ENCODE peak calls at places on chromosome 11, in four cellular contexts. One of them, this sample, is unnamed. For H3K9me3, the result is how much of the 10 kb centered on the place peaks cover.

GRCh38 chr11:11845066-11845465 is 3.3 kb downstream of the USP47 start:
- DNase-seq in mucosa of descending colon: no peak
- DNase-seq in effector memory CD4-positive, alpha-beta T cell: no peak
- DNase-seq in A549: no peak
- DNase-seq in this sample: no peak

GRCh38 chr11:130420478-130421198 is 7.8 kb downstream of the ADAMTS8 start:
- DNase-seq in mucosa of descending colon: no peak
- DNase-seq in effector memory CD4-positive, alpha-beta T cell: no peak
- DNase-seq in A549: no peak
- DNase-seq in this sample: no peak

GRCh38 chr11:59859695-59860094 is 6.6 kb downstream of the TCN1 start:
- DNase-seq in A549: no peak
- DNase-seq in mucosa of descending colon: no peak
- DNase-seq in effector memory CD4-positive, alpha-beta T cell: no peak
- DNase-seq in this sample: no peak

GRCh38 chr11:14500181-14500651 is 605 bp upstream of the COPB1 start:
- DNase-seq in effector memory CD4-positive, alpha-beta T cell: peak
- DNase-seq in A549: peak
- DNase-seq in mucosa of descending colon: peak
- DNase-seq in this sample: peak

GRCh38 chr11:113647856-113648255 is 58.3 kb downstream of the TMPRSS5 start:
- DNase-seq in A549: no peak
- DNase-seq in mucosa of descending colon: no peak
- DNase-seq in effector memory CD4-positive, alpha-beta T cell: no peak
- DNase-seq in this sample: no peak

GRCh38 chr11:120334894-120335462 is 1.2 kb upstream of the ARHGEF12 start:
- DNase-seq in effector memory CD4-positive, alpha-beta T cell: no peak
- DNase-seq in A549: peak
- DNase-seq in mucosa of descending colon: no peak
- DNase-seq in this sample: peak

GRCh38 chr11:3808846-3809623 is 675 bp downstream of the PGAP2 start:
- DNase-seq in effector memory CD4-positive, alpha-beta T cell: peak
- DNase-seq in mucosa of descending colon: no peak
- DNase-seq in A549: peak
- DNase-seq in this sample: no peak

GRCh38 chr11:123580557-123581275 is 73.7 kb downstream of the SCN3B start:
- DNase-seq in mucosa of descending colon: peak
- DNase-seq in A549: peak
- DNase-seq in effector memory CD4-positive, alpha-beta T cell: peak
- DNase-seq in this sample: peak

GRCh38 chr11:9179141-9179540 is 86.0 kb downstream of the DENND5A start:
- DNase-seq in mucosa of descending colon: no peak
- DNase-seq in A549: no peak
- DNase-seq in effector memory CD4-positive, alpha-beta T cell: no peak
- DNase-seq in this sample: no peak

GRCh38 chr11:34065505-34066203 is 14.1 kb downstream of the CAPRIN1 start:
- DNase-seq in effector memory CD4-positive, alpha-beta T cell: no peak
- DNase-seq in mucosa of descending colon: no peak
- DNase-seq in A549: no peak
- DNase-seq in this sample: no peak

GRCh38 chr11:64437426-64437825 is 78.5 kb downstream of the RPS6KA4 start:
- DNase-seq in mucosa of descending colon: no peak
- DNase-seq in A549: no peak
- DNase-seq in effector memory CD4-positive, alpha-beta T cell: no peak
- DNase-seq in this sample: no peak

GRCh38 chr11:116221351-116221750 is 551.4 kb downstream of the BUD13 start:
- DNase-seq in mucosa of descending colon: no peak
- DNase-seq in A549: no peak
- DNase-seq in effector memory CD4-positive, alpha-beta T cell: no peak
- DNase-seq in this sample: no peak

GRCh38 chr11:30422828-30423648 is 100.1 kb downstream of the ARL14EP start:
- DNase-seq in A549: no peak
- DNase-seq in effector memory CD4-positive, alpha-beta T cell: no peak
- DNase-seq in mucosa of descending colon: peak
- DNase-seq in this sample: no peak

GRCh38 chr11:44065851-44066731 is at the start of gene ACCS:
- DNase-seq in mucosa of descending colon: peak
- DNase-seq in A549: peak
- DNase-seq in effector memory CD4-positive, alpha-beta T cell: peak
- DNase-seq in this sample: no peak

GRCh38 chr11:13868710-13869403 is 93.7 kb upstream of the SPON1 start:
- DNase-seq in A549: no peak
- DNase-seq in effector memory CD4-positive, alpha-beta T cell: no peak
- DNase-seq in mucosa of descending colon: no peak
- DNase-seq in this sample: no peak

GRCh38 chr11:81673001-81673400 is 1060.7 kb downstream of the FAM181B start:
- DNase-seq in effector memory CD4-positive, alpha-beta T cell: no peak
- DNase-seq in mucosa of descending colon: no peak
- DNase-seq in A549: no peak
- DNase-seq in this sample: no peak

DNA sequence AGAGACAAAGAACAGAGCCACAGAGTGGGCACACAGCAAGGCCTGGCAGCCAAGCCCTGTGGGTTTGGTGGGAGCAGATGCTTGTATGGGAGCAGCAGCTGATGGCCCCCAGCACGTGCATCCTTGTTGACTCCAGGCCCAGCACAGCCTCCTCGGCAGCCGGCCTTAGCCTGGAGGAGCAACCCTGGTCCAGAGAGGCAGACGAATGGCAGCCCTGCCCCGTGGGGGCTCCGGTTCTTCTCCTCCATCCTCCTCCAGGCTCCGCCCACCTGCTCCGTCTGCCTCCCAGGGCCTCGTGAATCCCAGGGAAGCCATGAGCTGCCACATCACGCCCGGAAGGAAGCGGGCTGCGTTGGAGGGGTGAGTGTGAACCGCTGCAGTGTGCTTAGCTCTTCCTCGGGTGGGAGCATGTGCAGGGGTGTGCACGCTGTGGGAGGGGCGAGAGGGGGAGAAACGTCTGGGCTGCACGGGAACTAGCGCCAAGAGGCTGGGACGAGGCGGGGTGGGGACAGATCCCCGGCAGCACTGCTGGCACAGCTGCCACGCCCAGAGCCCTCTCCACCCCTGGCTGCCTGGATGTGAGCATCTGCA is 36.3 kb upstream of the JAM3 start:
- DNase-seq in mucosa of descending colon: peak
- DNase-seq in A549: no peak
- DNase-seq in effector memory CD4-positive, alpha-beta T cell: no peak
- DNase-seq in this sample: peak
- H3K9me3 ChIP-seq in mucosa of descending colon: under half
- H3K9me3 ChIP-seq in A549: under half
- H3K9me3 ChIP-seq in effector memory CD4-positive, alpha-beta T cell: under half
- H3K9me3 ChIP-seq in this sample: under half

GRCh38 chr11:19087658-19088057 is 27.1 kb upstream of the MRGPRX2 start:
- DNase-seq in A549: no peak
- DNase-seq in effector memory CD4-positive, alpha-beta T cell: no peak
- DNase-seq in mucosa of descending colon: no peak
- DNase-seq in this sample: no peak
- H3K4me3 ChIP-seq in A549: no peak
- H3K4me3 ChIP-seq in effector memory CD4-positive, alpha-beta T cell: no peak
- H3K4me3 ChIP-seq in mucosa of descending colon: no peak
- H3K4me3 ChIP-seq in this sample: no peak

GRCh38 chr11:70771099-70771885 is 373.0 kb downstream of the CTTN start:
- DNase-seq in mucosa of descending colon: no peak
- DNase-seq in A549: no peak
- DNase-seq in effector memory CD4-positive, alpha-beta T cell: no peak
- DNase-seq in this sample: no peak
- H3K9me3 ChIP-seq in mucosa of descending colon: under half
- H3K9me3 ChIP-seq in A549: under half
- H3K9me3 ChIP-seq in effector memory CD4-positive, alpha-beta T cell: under half
- H3K9me3 ChIP-seq in this sample: under half

GRCh38 chr11:86301742-86302091 is 323 bp upstream of the HIKESHI start:
- DNase-seq in mucosa of descending colon: no peak
- DNase-seq in A549: no peak
- DNase-seq in effector memory CD4-positive, alpha-beta T cell: no peak
- DNase-seq in this sample: no peak
- H3K4me3 ChIP-seq in mucosa of descending colon: peak
- H3K4me3 ChIP-seq in A549: peak
- H3K4me3 ChIP-seq in effector memory CD4-positive, alpha-beta T cell: peak
- H3K4me3 ChIP-seq in this sample: peak

GRCh38 chr11:60930394-60930793 is 6.1 kb downstream of the TMEM132A start:
- DNase-seq in effector memory CD4-positive, alpha-beta T cell: no peak
- DNase-seq in mucosa of descending colon: no peak
- DNase-seq in A549: no peak
- DNase-seq in this sample: no peak
- H3K9me3 ChIP-seq in effector memory CD4-positive, alpha-beta T cell: under half
- H3K9me3 ChIP-seq in mucosa of descending colon: under half
- H3K9me3 ChIP-seq in A549: under half
- H3K9me3 ChIP-seq in this sample: under half

DNA sequence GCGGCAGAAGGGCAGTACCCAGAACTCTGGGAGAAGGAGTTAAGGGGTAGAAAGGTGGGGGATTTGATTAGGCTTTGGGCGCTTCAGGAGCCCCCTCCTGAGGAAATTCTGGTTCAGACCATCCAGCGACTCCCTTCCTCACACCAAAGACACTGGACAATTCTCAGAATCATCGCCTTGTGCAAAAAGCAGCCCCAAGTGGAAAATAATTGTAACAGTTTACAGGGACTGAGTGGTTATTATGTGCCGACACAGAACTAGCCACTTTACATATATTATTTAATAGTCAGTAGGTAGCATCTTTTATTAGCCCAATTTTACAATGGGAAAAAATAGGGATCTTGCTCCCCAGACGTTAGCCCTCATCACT is 667 bp upstream of the TRIM3 start:
- DNase-seq in effector memory CD4-positive, alpha-beta T cell: no peak
- DNase-seq in mucosa of descending colon: no peak
- DNase-seq in A549: no peak
- DNase-seq in this sample: no peak
- H3K4me3 ChIP-seq in effector memory CD4-positive, alpha-beta T cell: peak
- H3K4me3 ChIP-seq in mucosa of descending colon: no peak
- H3K4me3 ChIP-seq in A549: peak
- H3K4me3 ChIP-seq in this sample: peak

DNA sequence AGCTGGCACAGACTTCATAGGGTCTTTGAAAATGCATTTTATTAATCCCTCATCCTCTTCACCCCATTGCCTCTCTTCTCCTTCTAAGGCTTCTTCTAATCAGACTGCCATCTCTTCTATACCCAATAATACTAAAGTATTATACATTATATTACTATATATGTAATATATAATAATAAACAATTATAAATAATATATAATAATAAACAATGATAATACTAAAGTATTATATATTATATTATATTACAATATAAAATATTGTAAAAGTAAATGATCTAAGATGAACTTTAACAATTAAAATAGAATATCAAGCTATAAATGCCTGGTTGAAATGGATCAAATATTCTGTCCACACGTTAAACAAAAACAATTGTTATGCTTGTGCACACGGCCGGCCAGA is 13.0 kb downstream of the SCGB2A1 start:
- DNase-seq in effector memory CD4-positive, alpha-beta T cell: no peak
- DNase-seq in mucosa of descending colon: no peak
- DNase-seq in A549: no peak
- DNase-seq in this sample: no peak
- H3K9me3 ChIP-seq in effector memory CD4-positive, alpha-beta T cell: under half
- H3K9me3 ChIP-seq in mucosa of descending colon: under half
- H3K9me3 ChIP-seq in A549: under half
- H3K9me3 ChIP-seq in this sample: under half

GRCh38 chr11:73270089-73270854 is 1.9 kb upstream of the P2RY6 start:
- DNase-seq in A549: no peak
- DNase-seq in effector memory CD4-positive, alpha-beta T cell: no peak
- DNase-seq in mucosa of descending colon: no peak
- DNase-seq in this sample: no peak

GRCh38 chr11:73272680-73273038 is 521 bp downstream of the P2RY6 start:
- DNase-seq in effector memory CD4-positive, alpha-beta T cell: no peak
- DNase-seq in A549: no peak
- DNase-seq in mucosa of descending colon: no peak
- DNase-seq in this sample: no peak

GRCh38 chr11:73271936-73272679 is at the start of gene P2RY6:
- DNase-seq in effector memory CD4-positive, alpha-beta T cell: no peak
- DNase-seq in mucosa of descending colon: no peak
- DNase-seq in A549: peak
- DNase-seq in this sample: peak

GRCh38 chr11:73269353-73270088 is 2.6 kb upstream of the P2RY6 start:
- DNase-seq in effector memory CD4-positive, alpha-beta T cell: no peak
- DNase-seq in A549: no peak
- DNase-seq in mucosa of descending colon: no peak
- DNase-seq in this sample: no peak

GRCh38 chr11:73270855-73271477 is 1.2 kb upstream of the P2RY6 start:
- DNase-seq in effector memory CD4-positive, alpha-beta T cell: no peak
- DNase-seq in A549: no peak
- DNase-seq in mucosa of descending colon: no peak
- DNase-seq in this sample: no peak
- H3K4me3 ChIP-seq in effector memory CD4-positive, alpha-beta T cell: no peak
- H3K4me3 ChIP-seq in A549: no peak
- H3K4me3 ChIP-seq in mucosa of descending colon: no peak
- H3K4me3 ChIP-seq in this sample: peak

DNA sequence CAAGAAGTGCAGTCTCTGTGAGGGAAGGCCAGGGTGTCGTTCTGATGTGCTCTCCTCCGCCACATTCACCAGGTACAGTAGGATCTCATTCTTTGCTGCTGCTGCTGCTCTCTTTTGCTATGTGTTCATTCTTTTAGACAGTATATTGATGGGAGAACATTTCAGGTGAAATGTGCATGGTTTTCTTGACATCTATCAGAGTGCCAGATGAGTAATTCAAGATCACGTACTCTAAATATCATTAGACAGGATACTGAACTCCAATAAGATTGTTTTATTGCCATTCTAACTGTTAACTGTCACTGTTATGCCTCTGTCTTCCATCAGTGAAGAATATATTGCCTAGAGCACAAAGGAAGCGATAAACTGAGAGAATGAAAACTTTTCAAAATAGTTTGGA is 771.0 kb upstream of the ARHGAP42 start:
- DNase-seq in mucosa of descending colon: no peak
- DNase-seq in A549: no peak
- DNase-seq in effector memory CD4-positive, alpha-beta T cell: no peak
- DNase-seq in this sample: no peak
- H3K9me3 ChIP-seq in mucosa of descending colon: under half
- H3K9me3 ChIP-seq in A549: under half
- H3K9me3 ChIP-seq in effector memory CD4-positive, alpha-beta T cell: under half
- H3K9me3 ChIP-seq in this sample: under half